ENCODE peak calls at places on chromosomes 2 and 18, in eight cellular contexts. O is lower leg skin, F is A549, T is stomach, N is spleen, P is thyroid gland, C is esophagus muscularis mucosa, Z is prostate gland. L is an unnamed sample.

GRCh38 chr2:598043-598802 is 79.0 kb downstream of the TMEM18 start:
- DNase-seq in O (peak; percentile 80), F (no peak), T (no peak), N (no peak), P (no peak), C (no peak), Z (no peak), L (no peak)

GRCh38 chr18:29378739-29379138 is 1201.8 kb upstream of the CDH2 start:
- DNase-seq in O (no peak), F (no peak), T (no peak), N (no peak), P (no peak), C (no peak), Z (no peak), L (no peak)

GRCh38 chr2:31207790-31208189 is 9.5 kb downstream of the CAPN14 start:
- DNase-seq in O (no peak), F (no peak), T (no peak), N (no peak), P (no peak), C (no peak), Z (no peak), L (no peak)

GRCh38 chr2:200765139-200765951 is 46.4 kb upstream of the BZW1 start:
- DNase-seq in O (no peak), F (peak; percentile 90), T (no peak), N (no peak), P (no peak), C (no peak), Z (no peak), L (peak; percentile 24)

GRCh38 chr2:33420726-33421125 is 55.7 kb upstream of the RASGRP3 start:
- DNase-seq in O (no peak), F (no peak), T (no peak), N (no peak), P (no peak), C (no peak), Z (no peak), L (no peak)

GRCh38 chr2:158125756-158126498 is 24.3 kb downstream of the UPP2 start:
- DNase-seq in O (no peak), F (no peak), T (no peak), N (no peak), P (no peak), C (no peak), Z (no peak), L (no peak)

GRCh38 chr18:79465392-79465991 is 69.8 kb downstream of the NFATC1 start:
- DNase-seq in O (no peak), F (no peak), T (peak; percentile 34), N (peak; percentile 92), P (peak; percentile 41), C (no peak), Z (no peak), L (peak; percentile 31)

GRCh38 chr2:44237221-44237620 is 38.1 kb upstream of the SLC3A1 start:
- DNase-seq in O (no peak), F (no peak), T (no peak), N (no peak), P (no peak), C (no peak), Z (no peak), L (no peak)

GRCh38 chr2:127415593-127416485 is 2.4 kb upstream of the PROC start:
- DNase-seq in O (peak; percentile 92), F (peak; percentile 81), T (peak; percentile 87), N (peak; percentile 95), P (peak; percentile 78), C (no peak), Z (peak; percentile 64), L (peak; percentile 86)

GRCh38 chr2:127638361-127639110 is 7.4 kb upstream of the GPR17 start:
- DNase-seq in O (no peak), F (no peak), T (peak; percentile 32), N (peak; percentile 93), P (no peak), C (no peak), Z (no peak), L (no peak)

GRCh38 chr2:235689427-235689853 is 195.6 kb downstream of the AGAP1 start:
- DNase-seq in O (no peak), F (no peak), T (no peak), N (no peak), P (no peak), C (no peak), Z (no peak), L (no peak)

GRCh38 chr2:112161431-112162145 is 23.4 kb downstream of the FBLN7 start:
- DNase-seq in O (peak; percentile 70), F (no peak), T (no peak), N (no peak), P (no peak), C (no peak), Z (no peak), L (no peak)

GRCh38 chr2:115084446-115084845 is 642.0 kb downstream of the DPP10 start:
- DNase-seq in O (no peak), F (no peak), T (no peak), N (no peak), P (no peak), C (no peak), Z (no peak), L (no peak)

GRCh38 chr2:154015233-154015632 is 143.5 kb downstream of the GALNT13 start:
- DNase-seq in O (no peak), F (no peak), T (no peak), N (no peak), P (no peak), C (no peak), Z (no peak), L (no peak)

GRCh38 chr2:30894498-30895119 is 87.4 kb upstream of the CAPN13 start:
- DNase-seq in O (no peak), F (no peak), T (no peak), N (no peak), P (no peak), C (no peak), Z (no peak), L (no peak)

GRCh38 chr2:71932780-71933466 is 214.7 kb downstream of the CYP26B1 start:
- DNase-seq in O (no peak), F (no peak), T (no peak), N (peak; percentile 68), P (no peak), C (peak; percentile 90), Z (no peak), L (no peak)

GRCh38 chr2:8626572-8626971 is 55.3 kb upstream of the ID2 start:
- DNase-seq in O (no peak), F (no peak), T (no peak), N (no peak), P (no peak), C (no peak), Z (no peak), L (no peak)

GRCh38 chr2:189347540-189347939 is 93.7 kb upstream of the WDR75 start:
- DNase-seq in O (no peak), F (peak; percentile 90), T (no peak), N (no peak), P (peak; percentile 23), C (no peak), Z (no peak), L (peak; percentile 36)

GRCh38 chr2:231056453-231057416 is at the start of gene PSMD1:
- DNase-seq in O (peak; percentile 98), F (peak; percentile 95), T (peak; percentile 93), N (peak; percentile 97), P (peak; percentile 90), C (peak; percentile 98), Z (peak; percentile 87), L (peak; percentile 90)
- TF ChIP-seq POLR2A in O (no peak), F (peak; percentile 63), T (no peak), N (no peak), P (no peak), C (no peak), Z (no peak), L (peak; percentile 66)

DNA sequence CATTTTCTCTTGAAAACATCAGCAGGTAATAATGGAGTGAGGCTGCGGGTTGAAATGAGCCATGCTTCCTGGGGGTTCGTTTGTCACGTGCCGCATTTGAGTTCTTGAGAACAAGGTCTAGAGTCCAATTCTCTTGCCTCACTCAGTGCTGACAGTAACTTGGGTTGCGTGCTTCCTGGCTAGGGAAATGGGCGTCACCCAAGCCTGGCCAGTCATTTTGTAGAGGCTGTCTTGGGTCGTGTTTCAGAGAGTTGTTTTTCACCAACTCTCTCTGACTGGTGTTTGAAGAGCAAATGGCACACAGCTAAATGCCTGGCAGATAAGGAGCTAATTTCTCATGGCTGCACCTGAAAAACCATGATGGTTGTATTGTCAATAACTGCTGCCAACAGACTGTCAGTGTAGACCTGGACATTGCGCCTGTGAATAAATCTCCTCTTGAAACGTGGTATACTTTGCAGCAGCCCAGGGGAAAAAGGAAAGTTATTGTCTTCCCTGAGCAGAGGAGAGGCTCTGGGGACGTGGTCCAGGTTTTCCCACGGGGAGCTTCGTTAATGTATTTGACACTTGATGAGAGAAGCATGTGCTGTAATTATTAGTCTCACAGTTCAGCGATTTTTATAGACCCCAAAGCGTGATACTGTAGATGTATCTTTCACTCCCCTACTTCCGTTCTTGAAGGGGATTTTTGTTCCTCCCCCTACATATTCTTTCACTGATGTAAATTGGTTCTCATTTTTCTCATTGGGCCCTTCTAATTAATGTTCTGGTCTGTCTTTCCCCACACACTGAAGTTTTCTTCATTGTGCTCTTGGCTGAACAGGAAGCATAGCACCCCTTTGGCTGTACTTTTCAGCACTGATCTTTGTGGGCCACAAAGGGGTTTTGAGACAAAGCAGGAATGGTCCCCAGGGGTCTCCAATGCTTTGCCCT is 196.1 kb downstream of the FHOD3 start:
- DNase-seq in O (no peak), F (no peak), T (no peak), N (no peak), P (no peak), C (no peak), Z (no peak), L (peak; percentile 78)
- H3K4me3 ChIP-seq in O (no peak overlapping the region), F (no peak overlapping the region), T (no peak overlapping the region), N (no peak overlapping the region), P (no peak overlapping the region), C (no peak overlapping the region), Z (no peak overlapping the region), L (no peak overlapping the region)

DNA sequence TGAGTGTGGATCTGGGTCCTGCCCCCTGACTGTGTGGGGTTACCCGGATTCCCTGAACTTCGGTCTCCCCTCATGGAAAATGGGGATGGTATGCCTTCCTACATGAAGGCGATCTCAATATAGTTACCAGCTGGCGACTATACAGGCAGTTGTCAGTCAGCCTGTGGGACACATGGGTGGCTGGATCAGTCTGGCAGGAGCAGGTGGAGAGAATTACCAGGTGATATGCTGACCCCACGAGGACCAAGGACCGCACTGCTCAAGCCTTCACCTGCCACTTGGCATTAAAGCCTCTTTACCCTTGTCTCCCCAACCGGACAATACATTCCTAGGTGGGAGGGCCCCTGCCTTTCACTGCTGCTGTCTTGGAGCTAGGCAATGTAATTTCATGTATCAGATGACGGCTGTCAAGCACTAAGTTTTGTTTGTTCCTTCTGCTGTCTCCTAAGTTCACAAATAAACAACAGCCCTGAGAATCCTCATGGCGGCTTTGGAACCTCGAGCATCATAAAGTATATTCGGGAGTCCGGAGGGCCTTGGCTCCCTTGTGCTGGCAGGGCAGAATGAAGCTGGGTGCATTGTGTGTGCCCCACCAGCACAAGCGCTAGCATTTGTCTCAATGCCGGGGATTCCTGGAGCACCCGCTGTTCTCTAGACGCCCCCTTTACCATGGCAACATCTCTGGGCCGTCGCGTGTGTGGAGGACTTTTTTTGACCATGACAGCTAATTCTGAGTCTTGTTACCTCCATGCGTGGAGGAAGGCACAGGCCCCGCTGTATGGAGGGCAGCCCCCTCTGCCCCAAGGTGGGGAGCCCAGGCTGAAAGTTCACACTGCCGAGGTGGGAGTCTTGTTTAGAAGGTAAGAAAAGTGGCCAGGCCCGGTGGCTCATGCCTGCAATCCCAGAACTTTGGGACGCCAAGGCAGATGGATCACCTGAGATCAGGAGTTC is 48.6 kb downstream of the PDCL3 start:
- DNase-seq in O (peak; percentile 65), F (no peak), T (no peak), N (no peak), P (no peak), C (peak; percentile 87), Z (no peak), L (no peak)
- TF ChIP-seq CTCF in O (no peak), F (no peak), T (no peak), N (no peak), P (no peak), C (no peak), Z (no peak), L (no peak)

GRCh38 chr2:167292430-167293171 is 404.3 kb downstream of the XIRP2 start:
- DNase-seq in O (peak; percentile 94), F (peak; percentile 80), T (peak; percentile 75), N (peak; percentile 90), P (peak; percentile 71), C (no peak), Z (peak; percentile 75), L (peak; percentile 83)
- TF ChIP-seq POLR2A in O (no peak), F (no peak), T (no peak), N (no peak), P (no peak), C (no peak), Z (no peak), L (peak; percentile 15)